ENCODE peak calls at places on chromosomes 16 and 17, in five cellular contexts. U is fibroblast of mammary gland; V is lung; M is HL-60; J is CD8-positive, alpha-beta T cell. A is an unnamed sample.
A peak's percentile ranks its signal among the peaks of the same experiment; 100 is the strongest.

GRCh38 chr16:20191566-20191965 is 117.9 kb upstream of the GPR139 start:
- DNase-seq in U (no peak), V (no peak), M (no peak), J (no peak), A (no peak)

GRCh38 chr16:67305216-67306071 is 21.1 kb downstream of the KCTD19 start:
- DNase-seq in U (peak; percentile 46), V (no peak), M (no peak), J (no peak), A (no peak)

GRCh38 chr16:66376577-66377326 is 10.3 kb downstream of the CDH5 start:
- DNase-seq in U (no peak), V (no peak), M (no peak), J (no peak), A (no peak)

GRCh38 chr17:63698886-63699637 is 863 bp downstream of the LIMD2 start:
- DNase-seq in U (no peak), V (no peak), M (peak; percentile 68), J (peak; percentile 96), A (peak; percentile 48)

GRCh38 chr16:68985855-68986254 is 119.6 kb upstream of the HAS3 start:
- DNase-seq in U (peak; percentile 88), V (no peak), M (no peak), J (no peak), A (peak; percentile 59)

GRCh38 chr17:57338257-57338919 is 82.1 kb downstream of the MSI2 start:
- DNase-seq in U (no peak), V (no peak), M (peak; percentile 27), J (no peak), A (no peak)

GRCh38 chr16:9092963-9093477 is 1.6 kb downstream of the HAPSTR1 start:
- DNase-seq in U (no peak), V (peak; percentile 42), M (no peak), J (peak; percentile 57), A (no peak)

GRCh38 chr17:40121886-40122465 is at the start of gene MSL1:
- DNase-seq in U (no peak), V (peak; percentile 84), M (no peak), J (peak; percentile 92), A (peak; percentile 81)

GRCh38 chr16:71498031-71498430 is 8.9 kb upstream of the ZNF19 start:
- DNase-seq in U (no peak), V (no peak), M (no peak), J (no peak), A (no peak)

GRCh38 chr17:7440823-7441174 is 1.5 kb downstream of the FGF11 start:
- DNase-seq in U (peak; percentile 41), V (no peak), M (no peak), J (no peak), A (no peak)

GRCh38 chr17:77875881-77876509 is 82.5 kb upstream of the TNRC6C start:
- DNase-seq in U (peak; percentile 51), V (no peak), M (no peak), J (no peak), A (no peak)

GRCh38 chr16:17375388-17376304 is 95.1 kb downstream of the XYLT1 start:
- DNase-seq in U (no peak), V (no peak), M (peak; percentile 60), J (no peak), A (no peak)

GRCh38 chr17:31902693-31903092 is 1.2 kb upstream of the UTP6 start:
- DNase-seq in U (no peak), V (no peak), M (no peak), J (no peak), A (no peak)

GRCh38 chr17:29115906-29116651 is 64.1 kb downstream of the MYO18A start:
- DNase-seq in U (peak; percentile 61), V (peak; percentile 34), M (no peak), J (no peak), A (peak; percentile 58)

GRCh38 chr16:12542818-12543699 is 260.6 kb downstream of the CPPED1 start:
- DNase-seq in U (no peak), V (no peak), M (no peak), J (no peak), A (no peak)

GRCh38 chr16:67268136-67268579 is 11.2 kb upstream of the PLEKHG4 start:
- DNase-seq in U (peak; percentile 96), V (peak; percentile 82), M (no peak), J (no peak), A (peak; percentile 91)

GRCh38 chr17:38628441-38628840 is 22.7 kb upstream of the SRCIN1 start:
- DNase-seq in U (peak; percentile 18), V (no peak), M (no peak), J (no peak), A (peak; percentile 9)

GRCh38 chr17:2266045-2266864 is 37.3 kb downstream of the SMG6 start:
- DNase-seq in U (no peak), V (peak; percentile 31), M (peak; percentile 35), J (peak; percentile 84), A (no peak)

GRCh38 chr17:71375948-71376347 is 744.9 kb upstream of the SOX9 start:
- DNase-seq in U (no peak), V (no peak), M (no peak), J (no peak), A (no peak)

GRCh38 chr17:40598021-40598927 is 33.0 kb upstream of the CCR7 start:
- DNase-seq in U (peak; percentile 28), V (no peak), M (no peak), J (peak; percentile 69), A (no peak)

GRCh38 chr17:4895676-4896331 is 3.5 kb upstream of the C17orf107 start:
- DNase-seq in U (no peak), V (no peak), M (no peak), J (no peak), A (no peak)

GRCh38 chr16:66275795-66276428 is 90.6 kb upstream of the CDH5 start:
- DNase-seq in U (peak; percentile 80), V (peak; percentile 54), M (no peak), J (peak; percentile 43), A (peak; percentile 87)

GRCh38 chr17:28174352-28175046 is 132.0 kb downstream of the NLK start:
- DNase-seq in U (no peak), V (no peak), M (no peak), J (no peak), A (no peak)

GRCh38 chr16:69535123-69536050 is 30.4 kb upstream of the NFAT5 start:
- DNase-seq in U (peak; percentile 55), V (no peak), M (no peak), J (no peak), A (peak; percentile 56)

GRCh38 chr16:57757883-57758282 is 22.3 kb downstream of the KATNB1 start:
- DNase-seq in U (no peak), V (no peak), M (no peak), J (no peak), A (no peak)

GRCh38 chr17:43701318-43701743 is 39.6 kb upstream of the MEOX1 start:
- DNase-seq in U (peak; percentile 85), V (no peak), M (peak; percentile 40), J (peak; percentile 59), A (peak; percentile 36)

GRCh38 chr17:32840241-32840640 is 36.7 kb downstream of the MYO1D start:
- DNase-seq in U (no peak), V (no peak), M (no peak), J (no peak), A (no peak)

GRCh38 chr17:13403982-13404931 is 197.5 kb downstream of the HS3ST3A1 start:
- DNase-seq in U (no peak), V (no peak), M (no peak), J (no peak), A (no peak)

GRCh38 chr16:49055824-49056545 is 225.7 kb downstream of the CBLN1 start:
- DNase-seq in U (no peak), V (no peak), M (no peak), J (no peak), A (no peak)

GRCh38 chr16:89863741-89864391 is 9.5 kb upstream of the TCF25 start:
- DNase-seq in U (peak; percentile 25), V (peak; percentile 34), M (no peak), J (peak; percentile 62), A (peak; percentile 84)

DNA sequence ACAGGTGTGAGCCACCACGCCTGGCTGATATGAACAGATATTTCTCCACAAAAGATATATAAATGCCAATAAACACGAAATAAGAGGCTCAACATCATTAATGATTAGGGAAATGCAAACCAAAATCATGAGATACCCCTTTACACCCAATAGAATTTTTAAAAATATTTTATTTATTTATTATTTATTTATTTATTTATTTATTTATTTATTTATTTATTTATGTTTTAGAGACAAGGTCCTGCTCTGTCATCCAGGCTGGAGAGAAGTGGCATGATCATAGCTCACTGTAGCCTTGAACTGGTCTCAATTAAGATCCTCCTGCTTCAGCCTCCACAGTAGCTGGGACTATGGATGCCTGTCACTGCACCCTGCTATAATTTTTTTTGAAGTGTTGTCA is 30.8 kb downstream of the APPBP2 start:
- DNase-seq in U (no peak), V (no peak), M (no peak), J (no peak), A (no peak)
- TF ChIP-seq CTCF in U (no peak), V (no peak), M (no peak), J (no peak), A (no peak)

GRCh38 chr17:50763716-50764450 is 3.4 kb downstream of the ANKRD40CL start:
- DNase-seq in U (no peak), V (no peak), M (no peak), J (peak; percentile 29), A (no peak)
- H3K4me3 ChIP-seq in U (no peak overlapping the region), V (no peak overlapping the region), M (no peak overlapping the region), J (no peak overlapping the region), A (no peak overlapping the region)

GRCh38 chr16:73172621-73173312 is 124.8 kb upstream of the ZFHX3 start:
- DNase-seq in U (peak; percentile 99), V (peak; percentile 73), M (no peak), J (no peak), A (peak; percentile 96)
- TF ChIP-seq CTCF in U (peak; percentile 50), V (no peak), M (no peak), J (no peak), A (peak; percentile 51)

GRCh38 chr17:17767096-17767470 is 69.7 kb downstream of the SREBF1 start:
- DNase-seq in U (no peak), V (no peak), M (no peak), J (no peak), A (no peak)
- H3K4me3 ChIP-seq in U (no peak overlapping the region), V (no peak overlapping the region), M (no peak overlapping the region), J (no peak overlapping the region), A (no peak overlapping the region)

GRCh38 chr17:78925234-78925633 is at the start of gene TIMP2:
- DNase-seq in U (peak; percentile 81), V (peak; percentile 88), M (no peak), J (peak; percentile 79), A (peak; percentile 89)
- TF ChIP-seq CTCF in U (no peak), V (no peak), M (no peak), J (peak; percentile 36), A (no peak)